ENCODE peak calls at places on chromosome 17, in seven cellular contexts. B is breast epithelium, A is HCT116, G is stomach, N is prostate gland, Q is H1, R is sigmoid colon. U is an unnamed sample.

GRCh38 chr17:54426287-54426886 is 474.3 kb upstream of the TOM1L1 start:
- DNase-seq in B (no peak), G (no peak), A (no peak), N (no peak), Q (no peak), R (no peak), U (no peak)

GRCh38 chr17:19244796-19245195 is 7.6 kb downstream of the EPN2 start:
- DNase-seq in N (no peak), G (no peak), Q (no peak), B (no peak), R (peak), A (no peak), U (no peak)

GRCh38 chr17:42010898-42011516 is 6.2 kb downstream of the DNAJC7 start:
- DNase-seq in G (no peak), R (no peak), B (no peak), A (no peak), Q (no peak), N (no peak), U (no peak)

GRCh38 chr17:72614871-72615626 is 477.4 kb downstream of the SLC39A11 start:
- DNase-seq in A (peak), Q (no peak), B (no peak), N (peak), G (peak), R (no peak), U (peak)

GRCh38 chr17:30113213-30113612 is 3.4 kb upstream of the NSRP1 start:
- DNase-seq in A (no peak), B (no peak), R (no peak), G (peak), N (peak), Q (no peak), U (peak)

GRCh38 chr17:63150994-63151464 is 185.0 kb downstream of the TANC2 start:
- DNase-seq in A (no peak), Q (no peak), N (no peak), B (no peak), R (no peak), G (no peak), U (no peak)

GRCh38 chr17:50657627-50658026 is 22.9 kb downstream of the ABCC3 start:
- DNase-seq in R (no peak), A (no peak), B (no peak), G (no peak), Q (no peak), N (no peak), U (peak)

GRCh38 chr17:74803971-74804370 is 27.8 kb upstream of the NAT9 start:
- DNase-seq in N (no peak), G (no peak), B (no peak), Q (no peak), A (no peak), R (no peak), U (no peak)

GRCh38 chr17:15255713-15256454 is 9.2 kb downstream of the PMP22 start:
- DNase-seq in G (no peak), Q (no peak), B (no peak), R (no peak), A (no peak), N (no peak), U (no peak)

GRCh38 chr17:65183736-65184135 is 46.6 kb downstream of the RGS9 start:
- DNase-seq in A (no peak), Q (peak), B (no peak), N (peak), R (no peak), G (no peak), U (no peak)

GRCh38 chr17:27807567-27808470 is 7.5 kb upstream of the NOS2 start:
- DNase-seq in G (peak), A (no peak), Q (no peak), B (no peak), N (no peak), R (no peak), U (peak)

GRCh38 chr17:73189417-73190099 is 3.3 kb upstream of the COG1 start:
- DNase-seq in G (peak), N (peak), Q (no peak), R (no peak), A (peak), B (no peak), U (no peak)

GRCh38 chr17:45309400-45309799 is 7.4 kb downstream of the MAP3K14 start:
- DNase-seq in R (no peak), A (no peak), N (no peak), B (no peak), G (no peak), Q (no peak), U (no peak)

GRCh38 chr17:45308840-45309239 is 8.0 kb downstream of the MAP3K14 start:
- DNase-seq in A (no peak), G (no peak), R (no peak), Q (no peak), N (no peak), B (no peak), U (no peak)

GRCh38 chr17:45307290-45308015 is 9.4 kb downstream of the MAP3K14 start:
- DNase-seq in Q (no peak), B (no peak), A (no peak), N (peak), R (no peak), G (no peak), U (no peak)

GRCh38 chr17:45306623-45307022 is 10.2 kb downstream of the MAP3K14 start:
- DNase-seq in N (no peak), R (no peak), Q (no peak), B (no peak), A (no peak), G (no peak), U (no peak)

DNA sequence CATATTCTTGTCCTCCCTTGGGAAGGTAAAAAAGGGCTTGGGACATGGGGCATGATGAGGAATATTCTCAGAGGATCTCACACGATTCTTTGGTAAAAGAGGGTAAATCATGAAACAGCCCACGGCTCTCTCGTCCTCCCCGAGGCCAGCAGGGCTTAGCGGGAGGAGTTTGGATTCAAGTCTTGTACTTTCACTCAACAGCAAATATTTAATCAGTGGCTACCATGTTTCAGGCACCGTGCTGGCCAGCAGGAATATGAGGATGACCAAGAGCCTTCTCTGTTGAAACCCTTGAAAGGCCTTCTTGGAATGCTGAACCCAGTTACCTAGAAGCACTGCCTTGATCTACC is 8.8 kb downstream of the MAP3K14 start:
- DNase-seq in R (no peak), B (no peak), A (no peak), G (no peak), N (no peak), Q (no peak), U (no peak)
- H3K27ac ChIP-seq in R (peak), B (peak), A (peak), G (peak), N (peak), Q (no peak), U (peak)

DNA sequence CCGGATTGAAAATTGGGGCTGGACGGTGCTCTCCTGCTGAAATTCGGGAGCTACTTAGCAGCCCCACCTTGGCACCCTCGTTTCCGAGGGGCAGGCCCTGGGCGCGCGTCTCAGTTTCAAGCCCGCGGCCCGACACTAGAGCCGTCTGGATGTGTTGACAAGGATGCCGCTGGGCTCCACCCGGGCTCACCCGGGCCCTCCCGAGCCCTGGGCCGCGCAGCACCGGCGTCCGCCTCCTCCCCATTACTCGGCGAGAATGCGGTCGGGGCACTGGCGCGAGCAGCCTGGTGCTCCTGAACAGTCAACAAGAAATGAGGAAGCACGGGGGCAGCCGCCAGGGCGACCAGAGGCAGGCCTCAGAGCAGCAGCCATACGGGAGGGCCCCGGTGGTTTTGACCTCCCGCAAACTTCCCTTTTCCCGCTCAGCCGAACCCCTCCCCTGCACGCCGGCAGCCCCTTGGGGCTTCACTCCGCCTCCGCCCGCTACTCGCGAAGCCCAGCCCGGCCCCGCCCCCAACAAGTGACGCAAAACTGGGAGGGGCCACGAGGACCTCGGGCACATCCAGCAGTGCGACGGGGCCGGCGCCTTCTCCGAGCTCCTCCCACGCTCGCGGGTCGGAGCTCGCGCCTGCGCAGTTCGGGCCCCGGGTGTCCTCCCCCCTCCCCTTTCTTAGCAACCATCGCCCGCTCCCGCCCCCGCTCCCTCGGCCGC is 447 bp upstream of the SEC14L1 start:
- DNase-seq in Q (peak), A (peak), N (peak), G (peak), B (peak), R (peak), U (peak)
- TF ChIP-seq CTCF in Q (no peak), A (no peak), N (peak), G (peak), B (peak), R (no peak), U (no peak)

GRCh38 chr17:38428150-38428642 is at the start of gene ARHGAP23:
- DNase-seq in A (no peak), N (peak), B (no peak), R (peak), G (peak), Q (peak), U (peak)
- TF ChIP-seq POLR2AphosphoS5 in A (peak), N (no peak), B (no peak), R (peak), G (peak), Q (no peak), U (peak)

DNA sequence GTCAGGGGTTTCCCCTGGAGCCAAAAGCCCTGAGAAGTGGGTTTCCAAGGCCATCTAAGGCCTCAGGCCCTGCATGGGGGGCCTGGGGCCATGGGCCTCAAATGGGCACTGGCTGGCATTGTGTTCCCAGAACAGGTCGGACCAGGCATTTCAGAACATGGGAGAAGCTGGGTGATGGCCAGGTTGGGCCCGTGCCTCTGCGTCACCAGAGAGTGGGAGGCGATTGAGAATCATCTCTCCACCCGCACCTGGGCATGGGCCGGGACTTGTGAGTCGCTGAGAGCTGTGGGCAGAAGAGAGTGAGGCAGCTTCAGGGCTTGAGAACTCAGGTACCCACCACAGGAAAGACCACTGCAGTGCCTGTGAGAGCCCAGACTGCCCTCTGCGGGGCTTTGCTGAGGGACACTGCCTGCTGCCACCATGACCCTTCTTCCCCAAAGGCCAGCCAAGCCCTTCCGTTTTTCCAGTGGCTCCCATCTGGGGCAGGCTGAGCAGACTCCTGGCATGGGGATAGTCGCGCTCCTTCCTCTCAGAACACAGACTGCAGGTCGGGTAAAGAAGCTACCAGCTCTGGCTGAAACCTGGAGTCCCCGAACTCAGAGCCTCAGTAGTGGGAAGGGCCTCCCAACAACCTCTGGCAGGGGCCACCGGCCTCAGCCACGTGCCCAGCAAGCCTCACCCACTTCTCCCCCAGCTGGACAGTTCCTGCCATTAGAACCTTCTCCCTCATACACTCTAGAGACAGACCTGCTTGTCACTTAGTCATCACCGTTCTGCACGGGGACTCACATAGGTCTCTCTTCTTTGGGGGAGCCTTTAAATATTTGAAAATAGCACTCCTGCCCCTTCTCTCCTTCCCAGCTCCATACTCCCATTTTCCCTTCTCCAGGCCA is 1.6 kb downstream of the RAB11FIP4 start:
- DNase-seq in G (peak), R (no peak), B (no peak), A (no peak), Q (peak), N (peak), U (no peak)
- H3K27ac ChIP-seq in G (no peak), R (no peak), B (no peak), A (no peak), Q (no peak), N (no peak), U (no peak)

DNA sequence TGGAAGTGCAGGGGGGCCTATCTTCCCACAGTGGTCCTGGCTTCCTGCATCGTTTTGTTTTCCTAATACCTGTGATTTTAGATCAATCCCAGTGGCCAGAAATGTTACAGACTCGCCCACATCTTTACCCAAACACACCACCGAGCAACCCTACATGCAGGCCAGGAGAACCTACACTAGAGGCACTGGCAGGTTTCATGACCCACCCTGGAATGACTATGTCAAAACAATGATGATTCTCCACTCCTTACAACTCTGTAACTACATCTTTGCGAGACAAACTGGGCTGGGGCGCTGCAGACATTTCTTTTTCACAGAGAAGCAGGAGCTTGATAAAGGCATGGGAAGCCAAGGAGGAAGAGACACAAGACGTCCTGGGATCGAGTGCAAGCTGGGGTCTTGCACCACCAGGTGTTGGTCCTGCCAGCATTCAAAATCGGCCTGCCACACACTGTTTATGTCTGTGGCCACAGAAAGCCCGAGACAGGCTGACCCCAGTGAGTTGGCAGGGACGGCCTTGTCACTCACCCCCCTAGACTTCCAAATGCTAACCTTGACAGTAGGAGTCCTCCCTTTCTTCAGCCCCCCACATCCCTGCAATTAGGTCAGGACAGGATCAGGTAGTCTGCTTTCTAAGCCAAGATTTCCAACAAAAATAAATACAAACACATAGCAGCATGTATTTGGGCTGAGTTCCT is 32.4 kb downstream of the UBE2O start:
- DNase-seq in B (no peak), Q (no peak), A (no peak), N (no peak), G (no peak), R (no peak), U (no peak)
- TF ChIP-seq CTCF in B (no peak), Q (no peak), A (no peak), N (no peak), G (no peak), R (no peak), U (no peak)

DNA sequence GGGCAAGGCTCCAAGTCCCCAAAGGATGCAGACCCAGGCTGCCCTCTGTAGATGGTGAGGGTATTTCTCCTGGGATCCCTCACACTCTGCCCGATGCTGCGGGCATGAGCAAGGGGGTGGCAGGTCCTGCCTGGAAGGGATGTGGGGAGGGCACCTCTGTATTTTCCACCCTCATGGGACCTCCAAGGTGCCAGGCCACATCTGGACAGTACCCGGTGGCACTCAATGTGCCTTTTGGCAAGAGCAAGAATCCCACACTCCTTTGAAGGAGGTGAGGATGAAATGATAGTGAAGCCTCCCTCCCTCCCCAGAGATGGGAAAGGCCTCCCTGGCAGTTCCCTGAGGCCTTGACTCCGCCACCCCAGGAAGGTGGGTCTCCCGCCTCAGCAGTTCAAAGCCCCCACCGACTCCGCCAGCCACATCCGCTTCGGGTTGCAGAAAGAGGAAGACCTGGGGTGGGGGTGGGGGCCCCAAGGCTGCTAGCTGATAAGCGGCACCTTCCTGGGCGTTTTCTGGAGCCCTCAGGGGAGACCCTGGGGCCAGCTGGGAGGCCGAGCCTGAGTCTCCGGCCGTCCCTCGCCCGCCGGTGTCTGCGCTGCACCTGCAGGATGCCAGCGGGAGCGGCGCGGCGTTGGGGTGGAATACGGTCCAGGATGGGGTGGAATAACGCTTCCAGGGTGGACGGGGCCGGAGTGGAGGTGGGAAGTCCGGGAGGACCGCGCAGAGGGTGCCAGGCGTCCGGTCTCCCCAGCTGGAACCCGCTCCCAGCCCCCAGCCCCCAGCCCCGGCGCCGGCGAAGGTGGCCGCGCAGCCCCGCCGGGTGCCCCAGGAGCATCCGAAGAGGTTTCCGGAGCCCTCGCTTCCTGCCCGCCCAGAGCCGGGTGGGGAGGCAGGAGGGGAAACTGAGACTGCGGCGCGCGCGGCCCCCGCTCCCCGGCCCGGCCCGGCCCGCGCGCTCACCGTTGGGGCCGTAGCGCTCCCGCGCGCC is 729 bp downstream of the ATP2A3 start:
- DNase-seq in R (no peak), B (no peak), A (no peak), G (peak), Q (peak), N (no peak), U (peak)
- TF ChIP-seq POLR2AphosphoS5 in R (no peak), B (no peak), A (no peak), G (no peak), Q (no peak), N (no peak), U (no peak)

GRCh38 chr17:81065500-81065899 is 30.5 kb downstream of the BAIAP2 start:
- DNase-seq in N (no peak), B (no peak), G (peak), A (no peak), R (no peak), Q (no peak), U (no peak)
- H3K27ac ChIP-seq in N (peak), B (peak), G (peak), A (peak), R (no peak), Q (peak), U (no peak)

GRCh38 chr17:8576895-8577294 is 53.6 kb downstream of the MYH10 start:
- DNase-seq in R (no peak), B (no peak), N (no peak), G (no peak), Q (no peak), A (no peak), U (no peak)

GRCh38 chr17:8577868-8578267 is 52.7 kb downstream of the MYH10 start:
- DNase-seq in R (no peak), G (no peak), Q (no peak), B (no peak), A (no peak), N (no peak), U (no peak)

GRCh38 chr17:8574687-8575086 is 55.8 kb downstream of the MYH10 start:
- DNase-seq in B (no peak), Q (no peak), N (no peak), A (no peak), G (no peak), R (no peak), U (no peak)

GRCh38 chr17:8572767-8573166 is 57.8 kb downstream of the MYH10 start:
- DNase-seq in Q (no peak), G (no peak), R (no peak), N (no peak), A (no peak), B (no peak), U (no peak)
- TF ChIP-seq CTCF in Q (no peak), G (no peak), R (peak), N (no peak), A (peak), B (peak), U (peak)

GRCh38 chr17:6461792-6462524 is 17.7 kb downstream of the PIMREG start:
- DNase-seq in Q (no peak), A (no peak), N (no peak), R (no peak), B (no peak), G (no peak), U (no peak)
- TF ChIP-seq POLR2AphosphoS5 in Q (no peak), A (no peak), N (no peak), R (no peak), B (no peak), G (no peak), U (no peak)

GRCh38 chr17:7853693-7854043 is 1.2 kb upstream of the TMEM88 start:
- DNase-seq in B (no peak), N (no peak), R (peak), G (no peak), Q (peak), A (no peak), U (no peak)
- H3K27ac ChIP-seq in B (no peak), N (no peak), R (no peak), G (no peak), Q (no peak), A (no peak), U (no peak)

U was measured in transverse colon.